ENCODE peak calls at places on chromosomes 2 and 18, in six cellular contexts. One of them, this sample, is unnamed.

GRCh38 chr2:28286678-28287077 is 106.0 kb upstream of the FOSL2 start:
- DNase-seq in GM06990: no peak
- DNase-seq in vagina: no peak
- DNase-seq in fibroblast of lung: peak
- DNase-seq in neural crest cell: no peak
- DNase-seq in cardiac fibroblast: peak
- DNase-seq in this sample: no peak

GRCh38 chr2:42567806-42568429 is 514 bp upstream of the MTA3 start:
- DNase-seq in GM06990: peak
- DNase-seq in vagina: no peak
- DNase-seq in fibroblast of lung: peak
- DNase-seq in neural crest cell: peak
- DNase-seq in cardiac fibroblast: peak
- DNase-seq in this sample: peak

GRCh38 chr2:101463458-101463857 is 11.5 kb downstream of the RFX8 start:
- DNase-seq in GM06990: no peak
- DNase-seq in vagina: no peak
- DNase-seq in fibroblast of lung: no peak
- DNase-seq in neural crest cell: no peak
- DNase-seq in cardiac fibroblast: no peak
- DNase-seq in this sample: no peak

GRCh38 chr2:60553992-60554648 is 666 bp upstream of the BCL11A start:
- DNase-seq in GM06990: peak
- DNase-seq in vagina: no peak
- DNase-seq in fibroblast of lung: peak
- DNase-seq in neural crest cell: no peak
- DNase-seq in cardiac fibroblast: no peak
- DNase-seq in this sample: peak

GRCh38 chr2:151945186-151945585 is 117.0 kb upstream of the ARL5A start:
- DNase-seq in GM06990: no peak
- DNase-seq in vagina: no peak
- DNase-seq in fibroblast of lung: no peak
- DNase-seq in neural crest cell: no peak
- DNase-seq in cardiac fibroblast: no peak
- DNase-seq in this sample: no peak

GRCh38 chr2:22055784-22056620 is 932.2 kb downstream of the TDRD15 start:
- DNase-seq in GM06990: no peak
- DNase-seq in vagina: no peak
- DNase-seq in fibroblast of lung: no peak
- DNase-seq in neural crest cell: no peak
- DNase-seq in cardiac fibroblast: no peak
- DNase-seq in this sample: no peak

GRCh38 chr2:42754021-42754775 is 9.7 kb downstream of the OXER1 start:
- DNase-seq in GM06990: peak
- DNase-seq in vagina: no peak
- DNase-seq in fibroblast of lung: peak
- DNase-seq in neural crest cell: no peak
- DNase-seq in cardiac fibroblast: peak
- DNase-seq in this sample: peak

GRCh38 chr2:171702781-171703556 is 15.7 kb downstream of the DYNC1I2 start:
- DNase-seq in GM06990: no peak
- DNase-seq in vagina: no peak
- DNase-seq in fibroblast of lung: peak
- DNase-seq in neural crest cell: no peak
- DNase-seq in cardiac fibroblast: no peak
- DNase-seq in this sample: no peak

GRCh38 chr18:12011962-12012549 is 30.7 kb downstream of the IMPA2 start:
- DNase-seq in GM06990: no peak
- DNase-seq in vagina: no peak
- DNase-seq in fibroblast of lung: peak
- DNase-seq in neural crest cell: no peak
- DNase-seq in cardiac fibroblast: no peak
- DNase-seq in this sample: no peak

GRCh38 chr18:46916551-46917107 is 678 bp downstream of the PIAS2 start:
- DNase-seq in GM06990: no peak
- DNase-seq in vagina: no peak
- DNase-seq in fibroblast of lung: peak
- DNase-seq in neural crest cell: peak
- DNase-seq in cardiac fibroblast: peak
- DNase-seq in this sample: peak

GRCh38 chr2:24878341-24878740 is 41.7 kb downstream of the ADCY3 start:
- DNase-seq in GM06990: no peak
- DNase-seq in vagina: no peak
- DNase-seq in fibroblast of lung: no peak
- DNase-seq in neural crest cell: no peak
- DNase-seq in cardiac fibroblast: no peak
- DNase-seq in this sample: no peak

GRCh38 chr2:199273043-199273647 is 184.6 kb downstream of the SATB2 start:
- DNase-seq in GM06990: no peak
- DNase-seq in vagina: no peak
- DNase-seq in fibroblast of lung: peak
- DNase-seq in neural crest cell: no peak
- DNase-seq in cardiac fibroblast: peak
- DNase-seq in this sample: no peak

GRCh38 chr2:45237850-45238542 is 228.7 kb upstream of the SIX2 start:
- DNase-seq in GM06990: no peak
- DNase-seq in vagina: no peak
- DNase-seq in fibroblast of lung: peak
- DNase-seq in neural crest cell: no peak
- DNase-seq in cardiac fibroblast: peak
- DNase-seq in this sample: no peak

GRCh38 chr2:85826990-85827878 is 61.6 kb downstream of the ST3GAL5 start:
- DNase-seq in GM06990: peak
- DNase-seq in vagina: no peak
- DNase-seq in fibroblast of lung: peak
- DNase-seq in neural crest cell: peak
- DNase-seq in cardiac fibroblast: peak
- DNase-seq in this sample: peak

GRCh38 chr2:3124921-3125760 is 252.5 kb downstream of the EIPR1 start:
- DNase-seq in GM06990: no peak
- DNase-seq in vagina: no peak
- DNase-seq in fibroblast of lung: no peak
- DNase-seq in neural crest cell: no peak
- DNase-seq in cardiac fibroblast: peak
- DNase-seq in this sample: no peak

GRCh38 chr2:31606511-31606910 is 25.8 kb upstream of the SRD5A2 start:
- DNase-seq in GM06990: no peak
- DNase-seq in vagina: no peak
- DNase-seq in fibroblast of lung: no peak
- DNase-seq in neural crest cell: no peak
- DNase-seq in cardiac fibroblast: no peak
- DNase-seq in this sample: no peak

GRCh38 chr2:222452422-222452950 is 28.1 kb downstream of the SGPP2 start:
- DNase-seq in GM06990: no peak
- DNase-seq in vagina: peak
- DNase-seq in fibroblast of lung: peak
- DNase-seq in neural crest cell: no peak
- DNase-seq in cardiac fibroblast: no peak
- DNase-seq in this sample: no peak

GRCh38 chr2:69096326-69097095 is 83.5 kb downstream of the ANTXR1 start:
- DNase-seq in GM06990: no peak
- DNase-seq in vagina: no peak
- DNase-seq in fibroblast of lung: no peak
- DNase-seq in neural crest cell: no peak
- DNase-seq in cardiac fibroblast: no peak
- DNase-seq in this sample: no peak

GRCh38 chr2:181177376-181177775 is 197.0 kb downstream of the UBE2E3 start:
- DNase-seq in GM06990: no peak
- DNase-seq in vagina: no peak
- DNase-seq in fibroblast of lung: no peak
- DNase-seq in neural crest cell: no peak
- DNase-seq in cardiac fibroblast: no peak
- DNase-seq in this sample: no peak

GRCh38 chr2:232341061-232341738 is 37.4 kb upstream of the ALPP start:
- DNase-seq in GM06990: no peak
- DNase-seq in vagina: no peak
- DNase-seq in fibroblast of lung: no peak
- DNase-seq in neural crest cell: no peak
- DNase-seq in cardiac fibroblast: no peak
- DNase-seq in this sample: no peak

GRCh38 chr18:3135536-3135935 is 84.2 kb downstream of the MYOM1 start:
- DNase-seq in GM06990: no peak
- DNase-seq in vagina: no peak
- DNase-seq in fibroblast of lung: no peak
- DNase-seq in neural crest cell: no peak
- DNase-seq in cardiac fibroblast: no peak
- DNase-seq in this sample: no peak

GRCh38 chr2:109207201-109207600 is 78.2 kb downstream of the SH3RF3 start:
- DNase-seq in GM06990: no peak
- DNase-seq in vagina: no peak
- DNase-seq in fibroblast of lung: no peak
- DNase-seq in neural crest cell: no peak
- DNase-seq in cardiac fibroblast: no peak
- DNase-seq in this sample: no peak

GRCh38 chr2:112773091-112773490 is 8.7 kb upstream of the CKAP2L start:
- DNase-seq in GM06990: no peak
- DNase-seq in vagina: no peak
- DNase-seq in fibroblast of lung: no peak
- DNase-seq in neural crest cell: no peak
- DNase-seq in cardiac fibroblast: no peak
- DNase-seq in this sample: no peak

GRCh38 chr2:70069049-70069448 is 18.2 kb upstream of the PCBP1 start:
- DNase-seq in GM06990: peak
- DNase-seq in vagina: no peak
- DNase-seq in fibroblast of lung: peak
- DNase-seq in neural crest cell: no peak
- DNase-seq in cardiac fibroblast: no peak
- DNase-seq in this sample: peak

GRCh38 chr2:150733219-150733618 is 245.8 kb upstream of the RND3 start:
- DNase-seq in GM06990: no peak
- DNase-seq in vagina: no peak
- DNase-seq in fibroblast of lung: no peak
- DNase-seq in neural crest cell: no peak
- DNase-seq in cardiac fibroblast: no peak
- DNase-seq in this sample: no peak

GRCh38 chr2:96174251-96175144 is 29.3 kb upstream of the DUSP2 start:
- DNase-seq in GM06990: peak
- DNase-seq in vagina: no peak
- DNase-seq in fibroblast of lung: peak
- DNase-seq in neural crest cell: peak
- DNase-seq in cardiac fibroblast: peak
- DNase-seq in this sample: peak

DNA sequence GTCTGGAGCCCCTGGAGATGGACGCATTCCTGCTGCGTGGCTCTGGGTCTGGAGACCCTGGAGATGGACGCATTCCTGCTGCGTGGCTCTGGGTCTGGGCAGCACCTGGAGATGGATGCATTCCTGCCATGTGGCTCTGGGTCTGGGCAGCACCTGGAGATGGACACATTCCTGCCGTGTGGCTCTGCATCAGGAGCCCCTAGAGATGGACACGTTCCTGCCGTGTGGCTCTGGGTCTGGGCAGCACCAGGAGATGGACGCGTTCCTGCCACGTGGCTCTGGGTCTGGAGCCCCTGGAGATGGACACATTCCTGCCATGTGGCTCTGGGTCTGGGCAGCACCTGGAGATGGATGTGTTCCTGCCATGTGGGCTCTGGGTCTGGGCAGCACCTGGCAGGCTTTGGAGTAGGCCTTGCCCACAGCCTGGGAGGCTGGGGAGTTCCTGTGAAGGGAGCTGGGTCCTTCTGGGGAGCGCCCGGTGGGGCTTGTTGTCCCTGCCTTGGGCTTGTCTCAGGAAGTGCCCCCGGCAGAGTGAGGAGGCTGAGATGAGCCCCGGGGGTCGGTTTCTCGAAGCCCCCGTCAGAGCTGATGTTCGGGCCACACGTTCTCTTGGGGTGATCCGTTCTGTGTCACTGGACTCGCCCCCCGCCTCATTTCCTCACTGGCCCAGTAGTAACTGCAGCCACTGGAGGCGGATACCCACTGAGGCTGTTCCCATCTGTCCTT is 41.0 kb downstream of the SH3BP4 start:
- DNase-seq in GM06990: no peak
- DNase-seq in vagina: no peak
- DNase-seq in fibroblast of lung: no peak
- DNase-seq in neural crest cell: no peak
- DNase-seq in cardiac fibroblast: no peak
- DNase-seq in this sample: no peak
- TF ChIP-seq CTCF in GM06990: no peak
- TF ChIP-seq CTCF in vagina: no peak
- TF ChIP-seq CTCF in fibroblast of lung: no peak
- TF ChIP-seq CTCF in neural crest cell: no peak
- TF ChIP-seq CTCF in cardiac fibroblast: no peak
- TF ChIP-seq CTCF in this sample: no peak

DNA sequence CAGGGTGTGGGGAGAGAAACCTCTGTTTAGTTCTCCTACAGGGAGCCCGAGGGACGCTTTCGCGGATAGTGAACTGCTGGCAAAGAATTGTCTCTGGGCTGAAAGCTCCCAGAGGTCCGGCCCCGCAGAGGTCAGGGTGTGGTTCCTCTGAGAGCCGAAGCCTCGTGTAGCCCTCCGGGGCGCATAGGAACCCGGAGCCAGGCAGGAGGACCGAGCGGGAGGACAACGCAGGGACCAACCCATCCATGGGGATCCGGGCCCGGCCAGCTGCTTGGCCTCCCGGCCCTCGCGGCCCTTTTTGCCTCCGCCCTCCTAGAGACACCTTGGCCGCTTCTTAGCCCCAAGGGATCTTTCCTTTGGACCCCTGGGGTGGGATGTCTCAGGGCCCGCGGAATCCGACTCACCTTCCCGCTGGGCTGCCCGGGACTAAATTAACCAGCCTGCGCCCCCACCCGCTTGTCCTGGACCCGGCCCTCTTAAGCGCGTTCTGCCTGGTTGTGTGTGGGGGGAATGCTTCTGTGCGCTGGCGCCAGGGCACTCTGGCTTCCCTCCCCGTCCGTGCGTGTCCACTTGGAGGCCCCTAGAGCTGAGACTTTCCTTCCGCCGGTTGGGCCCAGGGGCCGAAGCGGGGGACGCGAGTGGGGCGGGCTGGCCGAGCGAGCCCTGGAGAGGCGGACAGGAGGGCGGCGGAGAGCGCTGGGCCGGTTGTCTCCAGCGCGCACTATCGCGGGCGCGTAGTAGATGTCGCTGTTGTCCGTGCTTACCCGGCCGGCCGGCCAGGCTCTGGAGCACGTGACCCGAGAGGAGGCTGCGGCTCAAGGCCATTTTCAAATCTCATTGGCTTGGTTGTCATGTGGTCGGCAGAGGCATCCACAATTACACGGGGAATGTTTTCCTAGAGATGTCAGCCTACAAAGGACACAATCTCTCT is at the start of gene HOXD10:
- DNase-seq in GM06990: no peak
- DNase-seq in vagina: no peak
- DNase-seq in fibroblast of lung: no peak
- DNase-seq in neural crest cell: no peak
- DNase-seq in cardiac fibroblast: no peak
- DNase-seq in this sample: no peak
- TF ChIP-seq CTCF in GM06990: no peak
- TF ChIP-seq CTCF in vagina: no peak
- TF ChIP-seq CTCF in fibroblast of lung: no peak
- TF ChIP-seq CTCF in neural crest cell: peak
- TF ChIP-seq CTCF in cardiac fibroblast: no peak
- TF ChIP-seq CTCF in this sample: no peak

GRCh38 chr2:147499785-147500184 is 345.0 kb upstream of the ACVR2A start:
- DNase-seq in GM06990: peak
- DNase-seq in vagina: no peak
- DNase-seq in fibroblast of lung: no peak
- DNase-seq in neural crest cell: no peak
- DNase-seq in cardiac fibroblast: no peak
- DNase-seq in this sample: no peak
- TF ChIP-seq CTCF in GM06990: no peak
- TF ChIP-seq CTCF in vagina: no peak
- TF ChIP-seq CTCF in fibroblast of lung: no peak
- TF ChIP-seq CTCF in neural crest cell: no peak
- TF ChIP-seq CTCF in cardiac fibroblast: no peak
- TF ChIP-seq CTCF in this sample: no peak

GRCh38 chr18:27005589-27005988 is 140.1 kb upstream of the AQP4 start:
- DNase-seq in GM06990: no peak
- DNase-seq in vagina: no peak
- DNase-seq in fibroblast of lung: no peak
- DNase-seq in neural crest cell: no peak
- DNase-seq in cardiac fibroblast: peak
- DNase-seq in this sample: peak
- TF ChIP-seq CTCF in GM06990: peak
- TF ChIP-seq CTCF in vagina: no peak
- TF ChIP-seq CTCF in fibroblast of lung: peak
- TF ChIP-seq CTCF in neural crest cell: peak
- TF ChIP-seq CTCF in cardiac fibroblast: peak
- TF ChIP-seq CTCF in this sample: peak

This sample was measured in GM20000.